ENCODE peak calls at places on chromosomes 3 and 15, in four cellular contexts. W is GM12878, F is K562, H is HepG2. N is an unnamed sample.

GRCh38 chr3:167886690-167887089 is 151.2 kb downstream of the SERPINI1 start:
- DNase-seq in W (no peak), F (no peak), H (no peak), N (no peak)

GRCh38 chr15:68354923-68355322 is 77.0 kb downstream of the ITGA11 start:
- DNase-seq in F (peak; percentile 25), H (peak; percentile 11), W (no peak), N (no peak)

GRCh38 chr3:27224197-27224596 is 145.0 kb downstream of the NEK10 start:
- DNase-seq in H (no peak), W (no peak), F (no peak), N (no peak)

GRCh38 chr3:21718943-21719591 is 31.9 kb downstream of the ZNF385D start:
- DNase-seq in F (no peak), W (no peak), H (no peak), N (no peak)

GRCh38 chr15:68572309-68572708 is 6.5 kb upstream of the CORO2B start:
- DNase-seq in W (no peak), F (no peak), H (no peak), N (no peak)

GRCh38 chr3:85808750-85809149 is 850.0 kb downstream of the CADM2 start:
- DNase-seq in W (no peak), F (no peak), H (no peak), N (no peak)

GRCh38 chr3:186273586-186273985 is 88.4 kb downstream of the DGKG start:
- DNase-seq in F (no peak), W (no peak), H (no peak), N (no peak)

GRCh38 chr15:48582472-48583235 is 62.9 kb downstream of the FBN1 start:
- DNase-seq in W (no peak), H (no peak), F (no peak), N (no peak)

GRCh38 chr15:69991493-69991892 is 106.2 kb downstream of the TLE3 start:
- DNase-seq in H (no peak), W (no peak), F (no peak), N (no peak)

GRCh38 chr3:53038679-53039375 is 7.0 kb downstream of the SFMBT1 start:
- DNase-seq in W (no peak), F (no peak), H (no peak), N (no peak)

GRCh38 chr3:140216249-140216648 is 281.3 kb downstream of the CLSTN2 start:
- DNase-seq in W (no peak), H (no peak), F (peak; percentile 55), N (no peak)

GRCh38 chr3:70989174-70989573 is 594.4 kb downstream of the FOXP1 start:
- DNase-seq in W (no peak), H (no peak), F (no peak), N (no peak)

GRCh38 chr15:49380912-49381311 is 42.1 kb upstream of the FGF7 start:
- DNase-seq in H (no peak), F (no peak), W (no peak), N (no peak)

DNA sequence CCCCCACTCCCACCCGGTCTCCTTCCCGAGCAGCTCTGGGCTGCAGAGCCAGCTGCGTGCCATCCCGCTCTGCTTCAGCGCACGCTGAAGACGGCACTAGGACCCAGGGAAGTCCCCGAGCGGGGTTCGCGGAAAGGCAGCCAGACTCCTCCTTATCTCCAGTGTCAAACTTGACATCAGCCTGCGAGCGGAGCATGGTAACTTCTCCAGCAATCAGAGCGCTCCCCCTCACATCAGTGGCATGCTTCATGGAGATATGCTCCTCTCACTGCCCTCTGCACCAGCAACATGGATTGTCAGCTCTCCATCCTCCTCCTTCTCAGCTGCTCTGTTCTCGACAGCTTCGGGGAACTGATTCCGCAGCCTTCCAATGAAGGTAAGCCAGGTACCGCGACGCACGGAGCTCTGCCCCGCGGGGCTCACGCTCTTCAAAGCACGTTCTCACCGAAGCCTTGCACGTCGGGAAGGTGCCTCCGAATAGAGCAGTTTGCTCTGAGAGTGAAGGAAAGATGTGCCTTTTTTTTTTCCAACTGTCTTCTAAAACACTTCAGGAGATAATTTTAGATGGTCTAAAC is at the start of gene EPHA3:
- DNase-seq in W (no peak), H (peak; percentile 12), F (no peak), N (peak; percentile 67)
- TF ChIP-seq RAD21 in W (no peak), H (no peak), F (no peak), N (no peak)

GRCh38 chr3:101954946-101955345 is 105.6 kb downstream of the NFKBIZ start:
- DNase-seq in H (no peak), W (no peak), F (no peak), N (no peak)

GRCh38 chr3:101946906-101947305 is 97.6 kb downstream of the NFKBIZ start:
- DNase-seq in H (no peak), F (no peak), W (no peak), N (no peak)

GRCh38 chr3:101950510-101950909 is 101.2 kb downstream of the NFKBIZ start:
- DNase-seq in F (no peak), H (no peak), W (peak; percentile 87), N (no peak)

GRCh38 chr3:101954361-101954760 is 105.0 kb downstream of the NFKBIZ start:
- DNase-seq in W (no peak), H (no peak), F (no peak), N (no peak)

DNA sequence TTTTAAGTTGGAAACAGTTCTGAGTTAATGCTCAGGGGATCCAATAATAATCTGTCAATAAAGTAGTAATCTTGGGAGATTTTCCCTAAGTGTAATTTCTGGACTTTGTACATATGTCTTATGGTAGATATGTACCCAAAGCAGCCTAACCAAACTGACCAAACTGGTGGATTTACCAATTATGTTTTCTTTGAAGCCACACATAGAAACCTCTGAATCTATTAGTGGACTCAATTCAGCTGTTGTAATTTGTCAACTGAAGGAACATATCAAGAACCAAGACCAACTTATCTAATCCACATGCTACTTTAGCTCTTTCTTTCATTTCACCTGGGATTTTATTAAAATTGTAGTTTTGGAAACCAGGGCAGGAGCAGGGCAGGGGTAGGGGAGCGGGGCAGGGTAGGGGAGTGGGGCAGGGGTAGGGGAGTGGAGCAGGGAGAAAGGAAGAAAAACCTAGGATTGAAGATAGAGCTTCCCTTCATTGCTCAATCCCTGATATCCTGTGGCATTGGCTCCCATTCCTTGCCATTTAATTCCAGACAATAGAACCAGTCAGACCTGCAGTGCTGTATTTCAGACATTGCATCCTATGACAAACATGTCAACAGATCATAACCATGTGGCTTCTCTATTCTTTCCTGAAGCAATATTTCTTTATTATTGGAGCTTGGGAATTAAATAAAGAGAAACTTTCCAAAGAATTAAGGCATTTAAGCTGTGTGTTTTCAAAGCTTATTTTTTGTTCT is 101.8 kb downstream of the NFKBIZ start:
- DNase-seq in F (no peak), W (no peak), H (no peak), N (no peak)
- TF ChIP-seq USF2 in F (no peak), W (no peak), H (no peak), N (no peak)

DNA sequence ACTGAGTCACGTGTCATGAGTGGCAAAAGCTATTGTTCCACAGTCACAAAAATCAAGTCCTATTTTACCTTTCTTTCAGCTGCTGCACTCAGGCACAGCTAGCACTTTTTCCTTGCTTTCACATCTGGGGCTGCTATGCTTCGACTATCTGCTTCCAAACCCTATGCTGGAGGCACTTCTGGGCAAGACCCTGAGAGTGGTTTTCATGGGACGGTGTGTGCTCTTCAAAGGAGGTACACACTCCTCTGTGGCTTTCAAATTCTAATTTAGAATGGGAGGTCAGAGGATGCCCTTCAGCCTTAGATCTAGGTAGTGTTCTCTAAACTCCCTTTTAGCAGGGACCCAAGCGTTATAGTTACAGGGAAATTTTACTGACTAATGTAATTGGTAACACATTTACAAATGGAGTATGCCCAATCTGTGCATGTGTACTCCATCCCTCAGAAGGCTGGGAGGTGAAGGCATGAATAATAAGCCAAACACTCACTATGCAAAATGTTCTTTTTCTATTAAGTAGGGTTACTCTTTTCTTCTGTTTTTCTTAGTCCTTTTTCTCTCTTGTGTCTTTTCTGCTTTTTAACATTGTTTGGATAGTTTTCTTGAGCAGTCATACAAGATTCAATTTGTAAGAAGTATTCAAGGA is 188.3 kb downstream of the LSAMP start:
- DNase-seq in F (no peak), W (no peak), H (no peak), N (no peak)
- TF ChIP-seq NFIC in F (no peak), W (no peak), H (no peak), N (no peak)

GRCh38 chr3:197749315-197749600 is 425 bp upstream of the FYTTD1 start:
- DNase-seq in W (no peak), F (peak; percentile 47), H (no peak), N (peak; percentile 83)
- TF ChIP-seq RAD21 in W (no peak), F (no peak), H (no peak), N (no peak)

GRCh38 chr15:82648257-82649103 is 1.3 kb upstream of the CPEB1 start:
- DNase-seq in H (no peak), F (no peak), W (no peak), N (peak; percentile 35)
- TF ChIP-seq USF2 in H (no peak), F (no peak), W (no peak), N (no peak)

GRCh38 chr3:194675081-194675640 is 3.2 kb upstream of the LSG1 start:
- DNase-seq in F (peak; percentile 29), H (no peak), W (no peak), N (no peak)
- TF ChIP-seq NFIC in F (peak; percentile 87), H (no peak), W (no peak), N (no peak)

GRCh38 chr3:129326591-129326990 is 47.9 kb downstream of the HMCES start:
- DNase-seq in F (no peak), W (no peak), H (no peak), N (no peak)
- TF ChIP-seq RAD21 in F (no peak), W (no peak), H (no peak), N (no peak)